ENCODE peak calls at places on chromosomes 3 and 15, in six cellular contexts. D, C, G, R, J and Q are unnamed samples.

GRCh38 chr3:30720586-30721313 is 114.3 kb downstream of the TGFBR2 start:
- DNase-seq in R (peak; percentile 45), D (no peak), G (no peak), J (no peak), C (no peak), Q (no peak)

GRCh38 chr15:76973362-76973743 is 21.6 kb upstream of the PSTPIP1 start:
- DNase-seq in D (no peak), C (no peak), R (peak; percentile 56), G (no peak), J (no peak), Q (peak; percentile 53)

GRCh38 chr3:30231277-30232141 is 374.9 kb upstream of the TGFBR2 start:
- DNase-seq in D (no peak), C (no peak), J (no peak), R (peak; percentile 71), G (no peak), Q (no peak)

GRCh38 chr3:115808816-115809215 is 185.5 kb downstream of the GAP43 start:
- DNase-seq in J (no peak), D (no peak), R (no peak), G (no peak), C (no peak), Q (no peak)

GRCh38 chr15:40618023-40618422 is 24.0 kb downstream of the KNL1 start:
- DNase-seq in D (no peak), J (no peak), R (no peak), G (no peak), C (no peak), Q (no peak)

GRCh38 chr15:57031605-57032004 is 113.2 kb downstream of the TCF12 start:
- DNase-seq in C (peak; percentile 32), G (no peak), J (no peak), R (peak; percentile 17), D (peak; percentile 40), Q (no peak)

GRCh38 chr3:129106320-129106719 is 15.3 kb downstream of the RAB43 start:
- DNase-seq in J (no peak), C (no peak), G (no peak), D (no peak), R (no peak), Q (no peak)

GRCh38 chr15:80789296-80789695 is 10.1 kb downstream of the CEMIP start:
- DNase-seq in C (no peak), R (peak; percentile 75), D (no peak), J (no peak), G (no peak), Q (no peak)

GRCh38 chr3:78035020-78035660 is 995.2 kb downstream of the ROBO2 start:
- DNase-seq in D (no peak), C (no peak), G (no peak), J (no peak), R (no peak), Q (no peak)

GRCh38 chr15:42149493-42150245 is 6.8 kb downstream of the PLA2G4F start:
- DNase-seq in G (no peak), C (no peak), R (no peak), J (peak; percentile 73), D (no peak), Q (no peak)

GRCh38 chr15:39859609-39860008 is 60.5 kb downstream of the GPR176 start:
- DNase-seq in C (no peak), J (no peak), R (no peak), D (no peak), G (no peak), Q (no peak)

GRCh38 chr15:23566070-23567050 is 886 bp downstream of the MKRN3 start:
- DNase-seq in R (no peak), C (no peak), J (no peak), D (no peak), G (no peak), Q (peak; percentile 7)

GRCh38 chr15:76439542-76439941 is 103.0 kb downstream of the ISL2 start:
- DNase-seq in D (no peak), J (no peak), R (no peak), G (no peak), C (no peak), Q (no peak)

GRCh38 chr3:160697628-160698382 is 20.8 kb downstream of the ARL14 start:
- DNase-seq in G (no peak), J (no peak), D (no peak), R (peak; percentile 68), C (no peak), Q (no peak)

GRCh38 chr3:189714991-189715961 is 84.1 kb downstream of the TP63 start:
- DNase-seq in D (no peak), C (no peak), G (no peak), J (no peak), R (peak; percentile 78), Q (no peak)

GRCh38 chr3:65018801-65019200 is 331.0 kb upstream of the ADAMTS9 start:
- DNase-seq in J (no peak), C (no peak), D (no peak), G (no peak), R (no peak), Q (no peak)

GRCh38 chr15:92869263-92869940 is 30.7 kb upstream of the CHD2 start:
- DNase-seq in G (no peak), C (no peak), D (no peak), R (peak; percentile 66), J (no peak), Q (no peak)

GRCh38 chr15:43212951-43213350 is 7.9 kb downstream of the EPB42 start:
- DNase-seq in J (no peak), G (no peak), R (no peak), C (no peak), D (no peak), Q (no peak)

GRCh38 chr3:30984855-30985793 is 90.7 kb upstream of the GADL1 start:
- DNase-seq in J (no peak), C (no peak), G (no peak), D (no peak), R (no peak), Q (no peak)

GRCh38 chr15:48086582-48086981 is 34.2 kb upstream of the SLC24A5 start:
- DNase-seq in J (no peak), D (no peak), R (peak; percentile 24), C (no peak), G (no peak), Q (no peak)

GRCh38 chr3:30675006-30675405 is 68.6 kb downstream of the TGFBR2 start:
- DNase-seq in G (no peak), D (no peak), J (no peak), R (no peak), C (no peak), Q (no peak)

GRCh38 chr15:96047255-96047931 is 283.1 kb upstream of the NR2F2 start:
- DNase-seq in C (no peak), R (peak; percentile 96), D (no peak), J (no peak), G (no peak), Q (no peak)

GRCh38 chr3:158522737-158523136 is 48.3 kb upstream of the MLF1 start:
- DNase-seq in D (no peak), C (no peak), J (no peak), G (no peak), R (peak; percentile 87), Q (no peak)

GRCh38 chr3:155747286-155747685 is 2.4 kb upstream of the PLCH1 start:
- DNase-seq in D (no peak), R (no peak), C (no peak), J (no peak), G (no peak), Q (no peak)

GRCh38 chr3:52722491-52722890 is 16.6 kb downstream of the SPCS1 start:
- DNase-seq in D (no peak), R (peak; percentile 10), C (no peak), G (no peak), J (no peak), Q (no peak)

GRCh38 chr15:27792756-27793264 is 306.3 kb downstream of the OCA2 start:
- DNase-seq in D (no peak), G (no peak), J (no peak), R (no peak), C (no peak), Q (no peak)

GRCh38 chr15:28921925-28922711 is 36.3 kb downstream of the APBA2 start:
- DNase-seq in G (no peak), D (no peak), R (no peak), J (peak; percentile 52), C (no peak), Q (no peak)

GRCh38 chr15:83066034-83066760 is 855 bp downstream of the BTBD1 start:
- DNase-seq in G (peak; percentile 25), C (no peak), J (no peak), D (no peak), R (peak; percentile 28), Q (no peak)

GRCh38 chr15:83063555-83063954 is 3.5 kb downstream of the BTBD1 start:
- DNase-seq in J (no peak), R (no peak), G (no peak), D (no peak), C (no peak), Q (no peak)

GRCh38 chr15:83064859-83065258 is 2.2 kb downstream of the BTBD1 start:
- DNase-seq in C (no peak), D (no peak), G (no peak), R (peak; percentile 64), J (no peak), Q (no peak)

GRCh38 chr15:83066761-83067637 is at the start of gene BTBD1:
- DNase-seq in R (peak; percentile 99), G (peak; percentile 95), D (peak; percentile 90), C (peak; percentile 93), J (peak; percentile 100), Q (peak; percentile 78)

GRCh38 chr15:83065431-83065830 is 1.6 kb downstream of the BTBD1 start:
- DNase-seq in C (no peak), R (peak; percentile 25), J (no peak), G (no peak), D (no peak), Q (no peak)
- H3K4me3 ChIP-seq in C (peak overlapping the region; percentile 100), R (peak overlapping the region; percentile 81), J (peak overlapping the region; percentile 81), G (peak overlapping the region; percentile 95), D (peak overlapping the region; percentile 84), Q (peak overlapping the region; percentile 87)

DNA sequence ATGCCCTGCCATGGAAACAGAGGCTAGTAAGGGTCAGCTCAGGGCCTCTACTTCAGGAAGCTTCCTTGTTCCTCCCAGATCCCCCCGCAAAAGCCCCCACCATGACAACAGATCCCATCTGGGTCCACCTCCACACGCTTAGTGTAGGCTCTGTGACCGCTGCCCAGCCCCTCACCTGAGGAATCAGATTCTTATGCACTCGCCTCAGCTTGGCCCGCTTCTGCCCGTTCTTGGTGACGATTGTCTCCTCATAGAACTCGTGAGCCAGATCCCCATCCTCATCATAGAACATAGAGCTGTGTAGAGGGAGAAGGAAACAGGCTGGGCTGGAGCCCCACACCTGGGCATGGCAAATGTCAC is 1.9 kb downstream of the TUSC2 start:
- DNase-seq in G (no peak), D (no peak), J (no peak), C (no peak), R (no peak), Q (no peak)
- H3K27ac ChIP-seq in G (no peak overlapping the region), D (no peak overlapping the region), J (no peak overlapping the region), C (no peak overlapping the region), R (no peak overlapping the region), Q (no peak overlapping the region)

GRCh38 chr15:82963356-82964341 is 11.1 kb upstream of the HOMER2 start:
- DNase-seq in D (no peak), R (peak; percentile 61), C (no peak), J (no peak), G (no peak), Q (no peak)
- H3K4me3 ChIP-seq in D (no peak overlapping the region), R (no peak overlapping the region), C (no peak overlapping the region), J (no peak overlapping the region), G (no peak overlapping the region), Q (no peak overlapping the region)

DNA sequence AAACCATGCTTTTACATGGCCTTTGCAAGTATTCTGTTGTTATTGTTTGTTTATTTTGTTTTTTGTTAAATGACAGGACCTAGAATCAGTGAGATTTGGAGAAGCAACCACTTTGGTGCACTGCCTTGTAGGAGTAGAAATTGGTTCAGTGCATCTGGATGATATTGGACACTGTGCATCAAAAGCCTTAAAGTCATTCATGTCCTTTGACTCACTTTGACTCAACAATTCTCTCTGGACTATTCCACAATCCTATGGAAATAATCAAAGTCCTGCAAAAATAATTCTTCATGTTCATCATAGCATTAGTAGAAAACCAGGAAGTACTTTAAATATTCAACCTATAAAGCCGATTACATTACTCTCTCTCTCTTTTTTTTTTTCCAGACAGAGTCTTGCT is 224.8 kb downstream of the ABHD5 start:
- DNase-seq in D (no peak), C (no peak), G (no peak), J (no peak), R (peak; percentile 14), Q (no peak)
- H3K27ac ChIP-seq in D (no peak overlapping the region), C (no peak overlapping the region), G (no peak overlapping the region), J (no peak overlapping the region), R (no peak overlapping the region), Q (no peak overlapping the region)